ENCODE peak calls at places on chromosomes 11 and 22, in seven cellular contexts. One of them, this sample, is unnamed. For H3K4me1, the result is how much of the 10 kb centered on the place peaks cover.

GRCh38 chr22:39808087-39808486 is 85.5 kb downstream of the ENTHD1 start:
- DNase-seq in GM23338: peak
- DNase-seq in GM12878: no peak
- DNase-seq in SK-N-SH: peak
- DNase-seq in K562: no peak
- DNase-seq in HepG2: peak
- DNase-seq in HCT116: peak
- DNase-seq in this sample: no peak

GRCh38 chr11:71182791-71183556 is 69.4 kb downstream of the SHANK2 start:
- DNase-seq in GM23338: no peak
- DNase-seq in GM12878: no peak
- DNase-seq in SK-N-SH: no peak
- DNase-seq in K562: no peak
- DNase-seq in HepG2: no peak
- DNase-seq in HCT116: no peak
- DNase-seq in this sample: no peak

GRCh38 chr11:117525866-117526265 is 198.2 kb downstream of the CEP164 start:
- DNase-seq in GM23338: no peak
- DNase-seq in GM12878: no peak
- DNase-seq in SK-N-SH: no peak
- DNase-seq in K562: no peak
- DNase-seq in HepG2: no peak
- DNase-seq in HCT116: no peak
- DNase-seq in this sample: no peak

GRCh38 chr11:7621554-7621953 is 51.7 kb downstream of the CYB5R2 start:
- DNase-seq in GM23338: no peak
- DNase-seq in GM12878: no peak
- DNase-seq in SK-N-SH: no peak
- DNase-seq in K562: no peak
- DNase-seq in HepG2: no peak
- DNase-seq in HCT116: no peak
- DNase-seq in this sample: no peak

GRCh38 chr11:6298605-6299004 is 21.7 kb downstream of the CAVIN3 start:
- DNase-seq in GM23338: peak
- DNase-seq in GM12878: no peak
- DNase-seq in SK-N-SH: peak
- DNase-seq in K562: no peak
- DNase-seq in HepG2: peak
- DNase-seq in HCT116: peak
- DNase-seq in this sample: no peak

GRCh38 chr11:69512136-69512535 is 30.7 kb downstream of the LINC01488 start:
- DNase-seq in GM23338: no peak
- DNase-seq in GM12878: no peak
- DNase-seq in SK-N-SH: no peak
- DNase-seq in K562: no peak
- DNase-seq in HepG2: no peak
- DNase-seq in HCT116: no peak
- DNase-seq in this sample: no peak

GRCh38 chr11:110728476-110728875 is 16.2 kb upstream of the ARHGAP20 start:
- DNase-seq in GM23338: no peak
- DNase-seq in GM12878: no peak
- DNase-seq in SK-N-SH: no peak
- DNase-seq in K562: no peak
- DNase-seq in HepG2: no peak
- DNase-seq in HCT116: no peak
- DNase-seq in this sample: no peak

GRCh38 chr11:128716661-128717210 is 22.9 kb downstream of the FLI1 start:
- DNase-seq in GM23338: peak
- DNase-seq in GM12878: no peak
- DNase-seq in SK-N-SH: no peak
- DNase-seq in K562: no peak
- DNase-seq in HepG2: no peak
- DNase-seq in HCT116: no peak
- DNase-seq in this sample: no peak

GRCh38 chr11:92424281-92424680 is 199.7 kb downstream of the FAT3 start:
- DNase-seq in GM23338: no peak
- DNase-seq in GM12878: no peak
- DNase-seq in SK-N-SH: no peak
- DNase-seq in K562: no peak
- DNase-seq in HepG2: no peak
- DNase-seq in HCT116: no peak
- DNase-seq in this sample: no peak

GRCh38 chr11:102757823-102758549 is 22.4 kb downstream of the MMP10 start:
- DNase-seq in GM23338: no peak
- DNase-seq in GM12878: no peak
- DNase-seq in SK-N-SH: no peak
- DNase-seq in K562: no peak
- DNase-seq in HepG2: no peak
- DNase-seq in HCT116: no peak
- DNase-seq in this sample: no peak

GRCh38 chr22:47071078-47071811 is 308.8 kb downstream of the TBC1D22A start:
- DNase-seq in GM23338: no peak
- DNase-seq in GM12878: no peak
- DNase-seq in SK-N-SH: no peak
- DNase-seq in K562: no peak
- DNase-seq in HepG2: no peak
- DNase-seq in HCT116: no peak
- DNase-seq in this sample: no peak

GRCh38 chr11:114149689-114150407 is 90.3 kb downstream of the ZBTB16 start:
- DNase-seq in GM23338: no peak
- DNase-seq in GM12878: no peak
- DNase-seq in SK-N-SH: no peak
- DNase-seq in K562: no peak
- DNase-seq in HepG2: no peak
- DNase-seq in HCT116: no peak
- DNase-seq in this sample: no peak

GRCh38 chr22:41856484-41856883 is 23.6 kb downstream of the SREBF2 start:
- DNase-seq in GM23338: no peak
- DNase-seq in GM12878: no peak
- DNase-seq in SK-N-SH: no peak
- DNase-seq in K562: no peak
- DNase-seq in HepG2: no peak
- DNase-seq in HCT116: no peak
- DNase-seq in this sample: no peak

GRCh38 chr22:27641049-27641790 is 160.3 kb downstream of the MN1 start:
- DNase-seq in GM23338: no peak
- DNase-seq in GM12878: no peak
- DNase-seq in SK-N-SH: no peak
- DNase-seq in K562: no peak
- DNase-seq in HepG2: no peak
- DNase-seq in HCT116: no peak
- DNase-seq in this sample: no peak

GRCh38 chr22:44660051-44660830 is 41.8 kb upstream of the PRR5 start:
- DNase-seq in GM23338: no peak
- DNase-seq in GM12878: no peak
- DNase-seq in SK-N-SH: peak
- DNase-seq in K562: no peak
- DNase-seq in HepG2: no peak
- DNase-seq in HCT116: no peak
- DNase-seq in this sample: no peak

GRCh38 chr22:19877626-19878339 is 23.1 kb upstream of the GNB1L start:
- DNase-seq in GM23338: no peak
- DNase-seq in GM12878: no peak
- DNase-seq in SK-N-SH: no peak
- DNase-seq in K562: no peak
- DNase-seq in HepG2: no peak
- DNase-seq in HCT116: no peak
- DNase-seq in this sample: no peak

GRCh38 chr11:7670631-7671030 is 2.7 kb downstream of the CYB5R2 start:
- DNase-seq in GM23338: no peak
- DNase-seq in GM12878: no peak
- DNase-seq in SK-N-SH: no peak
- DNase-seq in K562: no peak
- DNase-seq in HepG2: no peak
- DNase-seq in HCT116: no peak
- DNase-seq in this sample: no peak

GRCh38 chr11:71499125-71499524 is 27.9 kb upstream of the KRTAP5-7 start:
- DNase-seq in GM23338: no peak
- DNase-seq in GM12878: no peak
- DNase-seq in SK-N-SH: peak
- DNase-seq in K562: no peak
- DNase-seq in HepG2: no peak
- DNase-seq in HCT116: no peak
- DNase-seq in this sample: no peak

GRCh38 chr11:128405693-128406364 is 181.5 kb downstream of the ETS1 start:
- DNase-seq in GM23338: no peak
- DNase-seq in GM12878: no peak
- DNase-seq in SK-N-SH: no peak
- DNase-seq in K562: no peak
- DNase-seq in HepG2: no peak
- DNase-seq in HCT116: no peak
- DNase-seq in this sample: no peak

GRCh38 chr11:104199041-104199440 is 35.1 kb upstream of the PDGFD start:
- DNase-seq in GM23338: no peak
- DNase-seq in GM12878: no peak
- DNase-seq in SK-N-SH: no peak
- DNase-seq in K562: no peak
- DNase-seq in HepG2: no peak
- DNase-seq in HCT116: no peak
- DNase-seq in this sample: no peak

GRCh38 chr11:69442807-69443137 is 38.7 kb upstream of the LINC01488 start:
- DNase-seq in GM23338: peak
- DNase-seq in GM12878: no peak
- DNase-seq in SK-N-SH: peak
- DNase-seq in K562: peak
- DNase-seq in HepG2: peak
- DNase-seq in HCT116: no peak
- DNase-seq in this sample: no peak

GRCh38 chr11:30789270-30789669 is 203.1 kb upstream of the MPPED2 start:
- DNase-seq in GM23338: no peak
- DNase-seq in GM12878: no peak
- DNase-seq in SK-N-SH: no peak
- DNase-seq in K562: no peak
- DNase-seq in HepG2: no peak
- DNase-seq in HCT116: no peak
- DNase-seq in this sample: no peak

GRCh38 chr22:50160947-50161346 is 9.6 kb upstream of the PANX2 start:
- DNase-seq in GM23338: no peak
- DNase-seq in GM12878: no peak
- DNase-seq in SK-N-SH: no peak
- DNase-seq in K562: no peak
- DNase-seq in HepG2: no peak
- DNase-seq in HCT116: no peak
- DNase-seq in this sample: no peak

GRCh38 chr11:128926437-128927107 is 16.1 kb downstream of the TP53AIP1 start:
- DNase-seq in GM23338: no peak
- DNase-seq in GM12878: no peak
- DNase-seq in SK-N-SH: no peak
- DNase-seq in K562: no peak
- DNase-seq in HepG2: no peak
- DNase-seq in HCT116: no peak
- DNase-seq in this sample: no peak

GRCh38 chr11:31987118-31988005 is 103.5 kb upstream of the RCN1 start:
- DNase-seq in GM23338: peak
- DNase-seq in GM12878: no peak
- DNase-seq in SK-N-SH: peak
- DNase-seq in K562: no peak
- DNase-seq in HepG2: no peak
- DNase-seq in HCT116: no peak
- DNase-seq in this sample: no peak

GRCh38 chr11:72588656-72589410 is 85.4 kb downstream of the PDE2A start:
- DNase-seq in GM23338: no peak
- DNase-seq in GM12878: no peak
- DNase-seq in SK-N-SH: no peak
- DNase-seq in K562: no peak
- DNase-seq in HepG2: no peak
- DNase-seq in HCT116: no peak
- DNase-seq in this sample: no peak

GRCh38 chr11:93903989-93904388 is 53.6 kb upstream of the VSTM5 start:
- DNase-seq in GM23338: peak
- DNase-seq in GM12878: no peak
- DNase-seq in SK-N-SH: no peak
- DNase-seq in K562: no peak
- DNase-seq in HepG2: no peak
- DNase-seq in HCT116: no peak
- DNase-seq in this sample: no peak

GRCh38 chr11:46617451-46618314 is at the start of gene ATG13:
- DNase-seq in GM23338: peak
- DNase-seq in GM12878: no peak
- DNase-seq in SK-N-SH: peak
- DNase-seq in K562: peak
- DNase-seq in HepG2: peak
- DNase-seq in HCT116: peak
- DNase-seq in this sample: no peak
- TF ChIP-seq POLR2AphosphoS5 in GM23338: peak
- TF ChIP-seq POLR2AphosphoS5 in GM12878: peak
- TF ChIP-seq POLR2AphosphoS5 in SK-N-SH: no peak
- TF ChIP-seq POLR2AphosphoS5 in K562: peak
- TF ChIP-seq POLR2AphosphoS5 in HepG2: no peak
- TF ChIP-seq POLR2AphosphoS5 in HCT116: no peak
- TF ChIP-seq POLR2AphosphoS5 in this sample: peak

GRCh38 chr22:31084811-31085492 is 3.8 kb downstream of the SMTN start:
- DNase-seq in GM23338: peak
- DNase-seq in GM12878: peak
- DNase-seq in SK-N-SH: peak
- DNase-seq in K562: peak
- DNase-seq in HepG2: no peak
- DNase-seq in HCT116: no peak
- DNase-seq in this sample: no peak
- H3K4me1 ChIP-seq in GM23338: under half
- H3K4me1 ChIP-seq in GM12878: under half
- H3K4me1 ChIP-seq in SK-N-SH: under half
- H3K4me1 ChIP-seq in K562: half or more
- H3K4me1 ChIP-seq in HepG2: under half
- H3K4me1 ChIP-seq in HCT116: half or more
- H3K4me1 ChIP-seq in this sample: under half

GRCh38 chr11:18804621-18805020 is 13.0 kb upstream of the PTPN5 start:
- DNase-seq in GM23338: no peak
- DNase-seq in GM12878: no peak
- DNase-seq in SK-N-SH: no peak
- DNase-seq in K562: peak
- DNase-seq in HepG2: no peak
- DNase-seq in HCT116: no peak
- DNase-seq in this sample: no peak

GRCh38 chr11:18798941-18799469 is 7.4 kb upstream of the PTPN5 start:
- DNase-seq in GM23338: no peak
- DNase-seq in GM12878: no peak
- DNase-seq in SK-N-SH: no peak
- DNase-seq in K562: peak
- DNase-seq in HepG2: no peak
- DNase-seq in HCT116: no peak
- DNase-seq in this sample: no peak

GRCh38 chr11:18802381-18803257 is 11.0 kb upstream of the PTPN5 start:
- DNase-seq in GM23338: peak
- DNase-seq in GM12878: peak
- DNase-seq in SK-N-SH: peak
- DNase-seq in K562: peak
- DNase-seq in HepG2: peak
- DNase-seq in HCT116: peak
- DNase-seq in this sample: peak
- TF ChIP-seq REST in GM23338: no peak
- TF ChIP-seq REST in GM12878: no peak
- TF ChIP-seq REST in SK-N-SH: no peak
- TF ChIP-seq REST in K562: no peak
- TF ChIP-seq REST in HepG2: no peak
- TF ChIP-seq REST in HCT116: no peak
- TF ChIP-seq REST in this sample: no peak

DNA sequence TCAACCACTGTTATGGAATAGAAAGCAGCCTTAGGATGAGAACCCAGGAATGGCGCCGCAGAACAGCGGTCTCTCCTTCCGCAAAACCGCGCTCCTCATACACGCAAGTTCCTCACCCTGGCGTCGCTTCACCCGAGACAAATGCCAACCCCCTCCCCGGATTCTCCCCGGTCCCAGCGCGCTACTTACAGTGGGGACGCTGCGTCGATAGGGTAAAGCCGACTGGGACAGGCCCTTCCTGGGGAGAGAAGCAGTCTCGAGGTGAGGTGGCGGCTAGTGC is 287 bp downstream of the RPS13 start:
- DNase-seq in GM23338: no peak
- DNase-seq in GM12878: no peak
- DNase-seq in SK-N-SH: no peak
- DNase-seq in K562: no peak
- DNase-seq in HepG2: no peak
- DNase-seq in HCT116: no peak
- DNase-seq in this sample: no peak
- TF ChIP-seq POLR2AphosphoS5 in GM23338: no peak
- TF ChIP-seq POLR2AphosphoS5 in GM12878: no peak
- TF ChIP-seq POLR2AphosphoS5 in SK-N-SH: no peak
- TF ChIP-seq POLR2AphosphoS5 in K562: no peak
- TF ChIP-seq POLR2AphosphoS5 in HepG2: no peak
- TF ChIP-seq POLR2AphosphoS5 in HCT116: no peak
- TF ChIP-seq POLR2AphosphoS5 in this sample: no peak